ENCODE peak calls at places on chromosome 6, in nine cellular contexts. L, W, D, R, B, I, H, P and G are unnamed samples.

GRCh38 chr6:25366785-25367657 is 87.8 kb downstream of the CARMIL1 start:
- DNase-seq in P (peak; percentile 18), I (peak; percentile 13), L (peak; percentile 22), H (no peak), B (no peak), D (no peak), W (no peak), R (no peak), G (no peak)

GRCh38 chr6:89146748-89147715 is 1.2 kb downstream of the PM20D2 start:
- DNase-seq in D (no peak), B (peak; percentile 26), P (no peak), I (no peak), W (no peak), R (no peak), L (no peak), H (peak; percentile 34), G (no peak)

GRCh38 chr6:90610671-90611542 is 24.0 kb upstream of the MAP3K7 start:
- DNase-seq in L (no peak), W (no peak), R (peak; percentile 36), B (peak; percentile 57), D (no peak), P (no peak), H (peak; percentile 61), I (no peak), G (peak; percentile 2)

GRCh38 chr6:54813901-54814300 is 32.7 kb upstream of the FAM83B start:
- DNase-seq in W (no peak), B (no peak), D (no peak), H (no peak), I (no peak), R (no peak), P (no peak), L (no peak), G (no peak)

GRCh38 chr6:119318730-119319129 is 30.8 kb downstream of the MAN1A1 start:
- DNase-seq in P (no peak), H (no peak), B (no peak), R (no peak), W (no peak), D (no peak), L (no peak), I (no peak), G (no peak)

GRCh38 chr6:3542032-3542640 is 85.3 kb upstream of the SLC22A23 start:
- DNase-seq in I (no peak), W (no peak), D (no peak), B (no peak), H (no peak), L (no peak), P (no peak), R (no peak), G (no peak)

GRCh38 chr6:81166770-81167169 is 585.7 kb downstream of the TENT5A start:
- DNase-seq in B (no peak), D (no peak), P (no peak), H (no peak), I (no peak), R (no peak), L (no peak), W (no peak), G (no peak)

GRCh38 chr6:52503344-52503747 is 73.5 kb downstream of the TRAM2 start:
- DNase-seq in B (no peak), R (no peak), I (no peak), W (no peak), H (peak; percentile 29), P (no peak), L (no peak), D (no peak), G (no peak)

GRCh38 chr6:12115492-12115891 is 103.4 kb downstream of the HIVEP1 start:
- DNase-seq in D (no peak), H (no peak), L (no peak), I (no peak), W (no peak), R (no peak), B (no peak), P (no peak), G (no peak)

GRCh38 chr6:41302638-41303037 is 16.2 kb upstream of the TREM1 start:
- DNase-seq in B (no peak), R (no peak), W (no peak), I (no peak), L (no peak), D (no peak), H (no peak), P (no peak), G (no peak)

GRCh38 chr6:111480988-111481830 is 1.8 kb downstream of the REV3L start:
- DNase-seq in L (no peak), R (no peak), P (no peak), H (no peak), D (no peak), B (no peak), W (no peak), I (no peak), G (no peak)

GRCh38 chr6:76418657-76419217 is 346.3 kb upstream of the IMPG1 start:
- DNase-seq in I (no peak), P (no peak), R (no peak), D (no peak), W (no peak), H (no peak), L (no peak), B (no peak), G (no peak)

GRCh38 chr6:62283828-62284411 is 2.1 kb downstream of the KHDRBS2 start:
- DNase-seq in W (no peak), L (no peak), P (no peak), I (no peak), B (peak; percentile 19), H (peak; percentile 51), R (peak; percentile 9), D (no peak), G (no peak)